ENCODE peak calls at places on chromosomes 2 and 18, in nine cellular contexts. P is glutamatergic neuron, F is tibial artery, S is ovary, Y is mesothelial cell of epicardium, Z is left ventricle myocardium inferior, W is DND-41, D is CD14-positive monocyte, T is kidney epithelial cell. M is an unnamed sample.

GRCh38 chr2:85602476-85603234 is at the start of gene TMEM150A:
- DNase-seq in P (peak; percentile 93), F (peak; percentile 98), S (peak; percentile 92), Y (peak; percentile 83), Z (peak; percentile 96), W (peak; percentile 73), D (peak; percentile 80), T (peak; percentile 63), M (peak; percentile 83)

GRCh38 chr18:51400721-51401120 is 203.2 kb upstream of the MEX3C start:
- DNase-seq in P (no peak), F (no peak), S (no peak), Y (no peak), Z (no peak), W (no peak), D (no peak), T (no peak), M (no peak)

GRCh38 chr2:193584522-193584938 is 1389.8 kb upstream of the TMEFF2 start:
- DNase-seq in P (no peak), F (no peak), S (no peak), Y (no peak), Z (no peak), W (peak; percentile 14), D (no peak), T (peak; percentile 2), M (peak; percentile 1)

GRCh38 chr2:149629003-149629402 is 41.4 kb upstream of the MMADHC start:
- DNase-seq in P (no peak), F (no peak), S (no peak), Y (no peak), Z (no peak), W (no peak), D (no peak), T (no peak), M (no peak)

GRCh38 chr2:233300401-233300800 is 7.2 kb upstream of the SAG start:
- DNase-seq in P (no peak), F (no peak), S (no peak), Y (no peak), Z (no peak), W (no peak), D (no peak), T (no peak), M (no peak)

GRCh38 chr2:780002-780401 is 102.8 kb upstream of the TMEM18 start:
- DNase-seq in P (no peak), F (no peak), S (no peak), Y (no peak), Z (no peak), W (no peak), D (no peak), T (no peak), M (no peak)

GRCh38 chr2:88765154-88765948 is 73.9 kb downstream of the RPIA start:
- DNase-seq in P (peak; percentile 68), F (no peak), S (no peak), Y (no peak), Z (no peak), W (no peak), D (no peak), T (no peak), M (no peak)

GRCh38 chr2:61853086-61853847 is 593 bp downstream of the FAM161A start:
- DNase-seq in P (no peak), F (no peak), S (peak; percentile 23), Y (no peak), Z (no peak), W (no peak), D (peak; percentile 47), T (no peak), M (no peak)

GRCh38 chr2:45496869-45497268 is 114.2 kb downstream of the SRBD1 start:
- DNase-seq in P (no peak), F (no peak), S (no peak), Y (no peak), Z (no peak), W (no peak), D (no peak), T (no peak), M (no peak)

GRCh38 chr2:155350783-155351580 is 652.5 kb downstream of the KCNJ3 start:
- DNase-seq in P (no peak), F (no peak), S (no peak), Y (no peak), Z (no peak), W (no peak), D (no peak), T (no peak), M (no peak)

GRCh38 chr2:67702284-67702683 is 305.2 kb downstream of the ETAA1 start:
- DNase-seq in P (no peak), F (no peak), S (no peak), Y (no peak), Z (no peak), W (no peak), D (no peak), T (no peak), M (no peak)

GRCh38 chr2:154697422-154698237 is 865 bp upstream of the KCNJ3 start:
- DNase-seq in P (peak; percentile 53), F (peak; percentile 72), S (peak; percentile 15), Y (peak; percentile 62), Z (no peak), W (no peak), D (no peak), T (no peak), M (peak; percentile 20)

GRCh38 chr2:121530210-121530562 is 494 bp upstream of the RNU4ATAC start:
- DNase-seq in P (peak; percentile 76), F (peak; percentile 84), S (no peak), Y (peak; percentile 76), Z (peak; percentile 71), W (no peak), D (no peak), T (peak; percentile 28), M (peak; percentile 71)

GRCh38 chr2:30421551-30422436 is 25.3 kb upstream of the LCLAT1 start:
- DNase-seq in P (peak; percentile 32), F (no peak), S (no peak), Y (no peak), Z (no peak), W (peak; percentile 86), D (no peak), T (no peak), M (peak; percentile 27)

GRCh38 chr2:84889332-84889731 is 8.4 kb upstream of the TRABD2A start:
- DNase-seq in P (no peak), F (no peak), S (no peak), Y (no peak), Z (no peak), W (no peak), D (no peak), T (no peak), M (no peak)

GRCh38 chr2:170928036-170928823 is 823 bp upstream of the GORASP2 start:
- DNase-seq in P (no peak), F (no peak), S (no peak), Y (no peak), Z (no peak), W (peak; percentile 31), D (no peak), T (no peak), M (no peak)

GRCh38 chr2:11417946-11418585 is 47.9 kb downstream of the E2F6 start:
- DNase-seq in P (no peak), F (no peak), S (no peak), Y (no peak), Z (no peak), W (peak; percentile 16), D (no peak), T (no peak), M (no peak)

GRCh38 chr18:12236934-12237832 is 17.0 kb upstream of the CIDEA start:
- DNase-seq in P (peak; percentile 92), F (peak; percentile 74), S (peak; percentile 61), Y (peak; percentile 91), Z (peak; percentile 70), W (peak; percentile 69), D (peak; percentile 56), T (no peak), M (peak; percentile 94)

DNA sequence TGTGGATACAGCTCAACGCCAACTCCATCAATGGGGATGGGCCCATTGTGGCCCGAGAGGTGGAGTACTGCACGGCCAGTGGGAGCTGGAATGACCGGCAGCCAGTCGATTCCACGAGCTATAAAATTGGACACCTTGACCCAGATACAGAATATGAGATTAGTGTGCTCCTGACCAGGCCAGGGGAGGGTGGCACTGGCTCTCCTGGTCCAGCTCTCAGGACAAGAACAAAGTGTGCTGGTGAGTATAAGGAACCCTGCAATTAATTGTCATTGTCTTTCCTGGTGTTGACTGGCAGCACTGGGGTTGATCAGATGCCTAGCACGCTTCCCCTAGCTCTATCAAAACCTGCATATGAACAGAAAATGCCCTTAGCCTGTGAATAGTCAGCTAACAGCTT is 388.1 kb downstream of the PTPRM start:
- DNase-seq in P (no peak), F (no peak), S (no peak), Y (no peak), Z (no peak), W (no peak), D (no peak), T (no peak), M (no peak)
- TF ChIP-seq CTCF in P (no peak), F (no peak), S (no peak), Y (no peak), Z (no peak), W (no peak), D (no peak), T (no peak), M (no peak)

GRCh38 chr2:63425079-63425416 is 163.2 kb downstream of the WDPCP start:
- DNase-seq in P (no peak), F (no peak), S (no peak), Y (no peak), Z (no peak), W (no peak), D (no peak), T (no peak), M (no peak)
- TF ChIP-seq CTCF in P (peak; percentile 34), F (no peak), S (no peak), Y (no peak), Z (no peak), W (no peak), D (peak; percentile 17), T (no peak), M (no peak)

DNA sequence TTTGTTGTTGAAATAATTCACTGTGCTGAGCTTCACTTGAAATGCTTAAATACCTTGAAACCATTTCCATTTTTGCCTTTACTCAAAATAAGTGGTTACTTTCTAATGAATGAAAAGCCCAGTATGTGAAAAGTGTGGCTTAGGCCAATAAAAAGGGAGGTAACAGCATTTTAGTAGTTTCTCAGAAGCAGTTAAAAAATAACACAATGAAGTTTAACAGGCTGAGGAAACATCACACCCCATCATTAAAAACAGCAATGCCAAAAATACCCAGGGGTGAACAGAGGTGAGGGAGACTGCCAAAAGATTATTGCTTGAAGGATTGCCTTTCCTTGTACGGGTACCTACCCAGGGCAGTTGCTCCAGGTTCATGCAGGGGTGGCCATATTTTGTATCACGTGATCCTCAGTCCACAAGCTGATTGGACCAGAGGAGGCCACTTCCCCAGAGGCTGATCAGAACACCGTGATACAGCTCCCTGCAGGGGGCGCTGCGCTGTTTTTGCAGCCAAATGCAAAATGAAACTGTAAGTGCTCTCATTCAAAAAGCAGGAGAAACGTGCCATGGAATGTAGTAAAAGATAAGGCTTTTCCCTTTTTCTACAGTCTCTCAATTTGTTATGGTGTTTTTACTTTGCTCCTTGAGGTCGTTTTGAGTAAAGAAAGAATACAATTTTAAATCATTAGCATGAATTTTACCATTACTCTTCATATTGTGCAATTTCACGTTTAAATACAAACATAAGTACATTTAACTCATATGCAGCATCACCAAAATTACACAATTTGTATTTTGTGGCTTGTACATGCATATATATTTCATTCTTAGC is 70.2 kb upstream of the SH3BP4 start:
- DNase-seq in P (peak; percentile 85), F (peak; percentile 89), S (peak; percentile 80), Y (peak; percentile 78), Z (peak; percentile 78), W (peak; percentile 55), D (no peak), T (peak; percentile 76), M (peak; percentile 64)
- TF ChIP-seq CTCF in P (peak; percentile 86), F (peak; percentile 67), S (peak; percentile 67), Y (peak; percentile 81), Z (peak; percentile 78), W (peak; percentile 71), D (peak; percentile 72), T (peak; percentile 83), M (peak; percentile 72)

GRCh38 chr2:241508240-241508509 is 209 bp downstream of the STK25 start:
- DNase-seq in P (no peak), F (peak; percentile 75), S (no peak), Y (no peak), Z (no peak), W (no peak), D (no peak), T (no peak), M (no peak)
- TF ChIP-seq CTCF in P (no peak), F (no peak), S (no peak), Y (no peak), Z (peak; percentile 8), W (no peak), D (peak; percentile 48), T (no peak), M (no peak)